ENCODE peak calls at places on chromosomes 2 and 18, in ten cellular contexts. N is epithelial cell of esophagus; K is Peyer's patch; B is SK-N-SH; O is cardiac muscle cell; X is SJSA1; L is ascending aorta; Z is uterus; Y is brain microvascular endothelial cell; M is effector memory CD4-positive, alpha-beta T cell. S is an unnamed sample.

GRCh38 chr2:67548317-67549095 is 151.4 kb downstream of the ETAA1 start:
- DNase-seq in N (peak), M (no peak), K (no peak), L (no peak), X (no peak), Z (no peak), B (no peak), Y (no peak), O (no peak), S (no peak)

GRCh38 chr2:43475137-43475846 is 120.5 kb downstream of the THADA start:
- DNase-seq in Y (no peak), N (no peak), X (no peak), L (no peak), Z (no peak), M (no peak), K (no peak), O (no peak), B (no peak), S (no peak)

GRCh38 chr2:45821558-45822271 is 170.2 kb downstream of the PRKCE start:
- DNase-seq in Z (peak), L (peak), O (peak), Y (peak), N (peak), B (no peak), X (peak), K (no peak), M (no peak), S (peak)

GRCh38 chr2:29259221-29259620 is 144.0 kb downstream of the CLIP4 start:
- DNase-seq in N (no peak), Z (no peak), L (no peak), K (no peak), X (peak), Y (no peak), B (no peak), O (no peak), M (no peak), S (peak)

GRCh38 chr2:147846382-147847081 is 1.7 kb downstream of the ACVR2A start:
- DNase-seq in X (no peak), K (no peak), O (no peak), Z (no peak), M (no peak), N (peak), L (no peak), B (no peak), Y (no peak), S (peak)

GRCh38 chr2:1645761-1646476 is 98.4 kb downstream of the PXDN start:
- DNase-seq in M (no peak), N (no peak), B (no peak), O (no peak), X (no peak), K (no peak), L (no peak), Z (no peak), Y (no peak), S (no peak)

GRCh38 chr18:35605686-35606417 is 24.3 kb downstream of the GALNT1 start:
- DNase-seq in N (peak), M (no peak), O (no peak), Y (peak), X (no peak), K (no peak), L (no peak), B (no peak), Z (no peak), S (peak)

GRCh38 chr2:121491566-121491965 is 39.1 kb upstream of the RNU4ATAC start:
- DNase-seq in L (no peak), K (no peak), O (no peak), M (no peak), X (no peak), B (peak), Y (no peak), N (no peak), Z (no peak), S (no peak)

GRCh38 chr2:67341012-67341318 is 56.2 kb upstream of the ETAA1 start:
- DNase-seq in X (no peak), B (no peak), M (no peak), Y (no peak), N (no peak), Z (no peak), K (no peak), O (no peak), L (no peak), S (no peak)

GRCh38 chr2:24124003-24124585 is 825 bp downstream of the FAM228B start:
- DNase-seq in Z (no peak), X (peak), L (no peak), N (no peak), K (no peak), O (no peak), Y (peak), B (no peak), M (no peak), S (peak)

GRCh38 chr2:165141601-165142000 is 62.2 kb downstream of the SCN3A start:
- DNase-seq in Y (no peak), K (no peak), L (no peak), O (no peak), N (peak), X (no peak), M (no peak), B (no peak), Z (no peak), S (peak)

GRCh38 chr2:104874230-104874629 is 20.3 kb downstream of the POU3F3 start:
- DNase-seq in Y (no peak), M (no peak), N (no peak), B (no peak), K (no peak), Z (no peak), O (no peak), X (no peak), L (no peak), S (no peak)

GRCh38 chr2:3423492-3424170 is 44.1 kb downstream of the TRAPPC12 start:
- DNase-seq in K (peak), B (peak), M (peak), Z (peak), O (peak), N (peak), X (peak), Y (peak), L (no peak), S (peak)

GRCh38 chr18:24199563-24199962 is 60.7 kb downstream of the CABYR start:
- DNase-seq in B (no peak), Y (no peak), L (no peak), K (no peak), X (no peak), O (no peak), N (no peak), M (no peak), Z (no peak), S (no peak)

GRCh38 chr2:179235463-179236108 is 29.0 kb downstream of the SESTD1 start:
- DNase-seq in B (no peak), M (no peak), N (no peak), X (no peak), O (no peak), K (no peak), Y (peak), Z (no peak), L (no peak), S (peak)

GRCh38 chr18:25231327-25231691 is 120.7 kb downstream of the ZNF521 start:
- DNase-seq in L (no peak), Z (peak), M (no peak), O (no peak), X (no peak), B (no peak), K (no peak), N (no peak), Y (no peak), S (no peak)

GRCh38 chr18:22691988-22692710 is 241.0 kb upstream of the RBBP8 start:
- DNase-seq in O (no peak), M (no peak), L (no peak), K (no peak), Z (peak), B (no peak), N (peak), X (peak), Y (peak), S (peak)

GRCh38 chr2:20349457-20350034 is 1.1 kb downstream of the PUM2 start:
- DNase-seq in Y (no peak), M (no peak), K (no peak), N (peak), L (no peak), Z (no peak), O (no peak), X (no peak), B (no peak), S (no peak)

GRCh38 chr2:18379869-18380268 is 180.6 kb downstream of the RDH14 start:
- DNase-seq in Y (no peak), K (no peak), Z (no peak), X (no peak), O (no peak), M (no peak), B (no peak), L (no peak), N (no peak), S (no peak)

GRCh38 chr2:218400167-218400929 is 680 bp downstream of the CTDSP1 start:
- DNase-seq in B (peak), L (no peak), Z (peak), K (no peak), Y (no peak), M (peak), X (peak), O (peak), N (peak), S (peak)

GRCh38 chr2:218886461-218886947 is 5.9 kb downstream of the WNT10A start:
- DNase-seq in L (no peak), Y (no peak), O (no peak), N (no peak), Z (no peak), B (peak), K (peak), M (no peak), X (no peak), S (no peak)

GRCh38 chr2:39264733-39265132 is 21.0 kb upstream of the CDKL4 start:
- DNase-seq in N (no peak), K (no peak), L (no peak), M (no peak), Z (no peak), O (no peak), B (no peak), Y (no peak), X (no peak), S (no peak)

GRCh38 chr18:36187826-36188721 is 777 bp downstream of the MOCOS start:
- DNase-seq in K (peak), Z (no peak), M (no peak), L (no peak), O (no peak), N (peak), B (no peak), Y (no peak), X (no peak), S (no peak)

GRCh38 chr18:40464032-40464431 is 1491.0 kb upstream of the PIK3C3 start:
- DNase-seq in L (no peak), Y (no peak), N (no peak), X (no peak), K (no peak), M (no peak), O (no peak), B (no peak), Z (no peak), S (no peak)

GRCh38 chr2:102433973-102434654 is 11.2 kb downstream of the IL18RAP start:
- DNase-seq in X (no peak), O (no peak), Z (no peak), Y (no peak), B (no peak), N (no peak), L (no peak), M (no peak), K (no peak), S (no peak)

GRCh38 chr2:152222975-152223638 is 47.5 kb upstream of the STAM2 start:
- DNase-seq in M (no peak), L (no peak), Z (peak), B (peak), X (peak), K (no peak), O (peak), N (peak), Y (peak), S (peak)

GRCh38 chr18:60191926-60192325 is 180.6 kb downstream of the MC4R start:
- DNase-seq in O (no peak), M (no peak), Y (no peak), N (no peak), L (no peak), K (no peak), X (no peak), B (no peak), Z (no peak), S (no peak)

GRCh38 chr2:174510583-174511189 is 23.9 kb upstream of the GPR155 start:
- DNase-seq in L (no peak), Y (no peak), X (peak), M (no peak), K (no peak), N (peak), O (peak), B (no peak), Z (no peak), S (peak)

GRCh38 chr18:44920441-44920840 is 239.8 kb downstream of the SETBP1 start:
- DNase-seq in K (no peak), Y (peak), M (no peak), O (peak), X (no peak), L (no peak), Z (no peak), B (no peak), N (no peak), S (no peak)

GRCh38 chr2:100980046-100980445 is 22.0 kb upstream of the RPL31 start:
- DNase-seq in B (no peak), Y (no peak), K (no peak), X (no peak), M (no peak), N (no peak), O (no peak), Z (no peak), L (no peak), S (no peak)

GRCh38 chr2:7012141-7012809 is 95.1 kb downstream of the RNF144A start:
- DNase-seq in M (no peak), Z (no peak), N (no peak), O (peak), K (no peak), B (no peak), Y (peak), X (peak), L (no peak), S (peak)

GRCh38 chr2:105521176-105521575 is 122.3 kb upstream of the FHL2 start:
- DNase-seq in X (peak), O (peak), Y (no peak), M (no peak), L (no peak), K (no peak), Z (no peak), N (peak), B (peak), S (peak)

GRCh38 chr2:96527990-96528679 is 8.4 kb upstream of the ARID5A start:
- DNase-seq in O (no peak), Y (peak), L (peak), K (no peak), X (peak), N (no peak), Z (peak), M (peak), B (no peak), S (no peak)

GRCh38 chr18:9422816-9423519 is 52.3 kb upstream of the RALBP1 start:
- DNase-seq in Y (no peak), M (no peak), K (no peak), L (no peak), Z (no peak), O (no peak), X (no peak), B (no peak), N (peak), S (no peak)

GRCh38 chr2:39666489-39667141 is 898 bp downstream of the TMEM178A start:
- DNase-seq in O (no peak), Y (no peak), X (peak), N (no peak), K (no peak), M (no peak), B (peak), L (no peak), Z (no peak), S (no peak)

GRCh38 chr2:228901531-228901930 is 369.6 kb downstream of the PID1 start:
- DNase-seq in B (no peak), O (no peak), Y (no peak), K (no peak), L (no peak), X (no peak), Z (no peak), M (no peak), N (no peak), S (no peak)

GRCh38 chr18:75137346-75137877 is 71.5 kb downstream of the PTGR3 start:
- DNase-seq in M (no peak), K (no peak), B (no peak), Y (no peak), O (no peak), X (no peak), Z (no peak), N (no peak), L (no peak), S (no peak)

GRCh38 chr2:150011336-150011735 is 423.8 kb upstream of the MMADHC start:
- DNase-seq in B (no peak), Z (no peak), X (no peak), M (no peak), O (no peak), N (no peak), Y (peak), K (no peak), L (no peak), S (peak)

GRCh38 chr2:102932521-102932920 is 170.7 kb downstream of the TMEM182 start:
- DNase-seq in N (peak), K (no peak), Z (no peak), Y (no peak), X (no peak), L (no peak), B (no peak), M (no peak), O (no peak), S (no peak)

GRCh38 chr2:157596992-157597681 is 31.5 kb downstream of the ACVR1C start:
- DNase-seq in B (peak), O (peak), K (peak), X (no peak), N (peak), M (no peak), Z (no peak), L (no peak), Y (peak), S (peak)

DNA sequence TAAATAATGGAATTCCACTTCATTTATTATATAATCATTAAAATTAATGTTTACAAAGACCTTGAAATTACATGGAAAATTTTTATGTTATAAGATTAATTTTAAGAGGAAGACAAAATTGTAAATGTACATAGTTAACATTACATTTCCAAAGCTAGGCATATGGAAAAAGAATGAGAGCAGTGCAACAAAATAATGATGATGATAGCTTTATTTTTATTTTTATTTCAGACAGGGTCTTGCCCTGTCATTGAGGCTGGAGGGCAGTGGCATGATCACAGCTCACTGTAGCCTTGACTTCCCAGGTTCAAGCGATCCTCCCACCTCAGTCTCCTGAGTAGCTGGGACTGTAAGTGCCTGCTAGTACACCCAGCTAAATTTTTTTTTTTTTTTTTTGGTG is 61.2 kb upstream of the ZCCHC2 start:
- DNase-seq in N (no peak), Z (no peak), O (no peak), K (no peak), L (no peak), B (no peak), Y (no peak), M (no peak), X (no peak), S (no peak)
- H3K4me3 ChIP-seq in N (no peak), Z (no peak), O (no peak), K (no peak), L (no peak), B (no peak), Y (no peak), M (no peak), X (no peak), S (no peak)

GRCh38 chr2:15944325-15945017 is 4.1 kb downstream of the MYCN start:
- DNase-seq in O (no peak), X (no peak), B (no peak), Z (no peak), N (no peak), L (no peak), M (no peak), K (no peak), Y (no peak), S (no peak)
- H3K4me3 ChIP-seq in O (peak), X (peak), B (no peak), Z (no peak), N (no peak), L (no peak), M (no peak), K (no peak), Y (no peak), S (no peak)

GRCh38 chr2:170937980-170938379 is 8.9 kb downstream of the GORASP2 start:
- DNase-seq in L (no peak), Y (no peak), N (no peak), X (no peak), Z (no peak), K (no peak), O (no peak), B (no peak), M (no peak), S (no peak)
- H3K4me3 ChIP-seq in L (no peak), Y (no peak), N (no peak), X (no peak), Z (no peak), K (no peak), O (no peak), B (no peak), M (no peak), S (no peak)

GRCh38 chr2:230305416-230306275 is 21.3 kb upstream of the SP140L start:
- DNase-seq in Y (no peak), X (no peak), L (no peak), M (no peak), Z (no peak), B (no peak), O (no peak), N (no peak), K (no peak), S (no peak)

GRCh38 chr2:230307485-230307884 is 19.5 kb upstream of the SP140L start:
- DNase-seq in K (no peak), N (no peak), M (no peak), B (no peak), O (no peak), X (no peak), L (no peak), Y (no peak), Z (no peak), S (no peak)

GRCh38 chr2:230308402-230309000 is 18.5 kb upstream of the SP140L start:
- DNase-seq in O (no peak), K (no peak), M (no peak), Z (no peak), X (no peak), B (no peak), L (no peak), N (no peak), Y (no peak), S (no peak)

GRCh38 chr2:230306474-230306873 is 20.5 kb upstream of the SP140L start:
- DNase-seq in B (no peak), L (no peak), M (no peak), X (no peak), Y (no peak), Z (no peak), O (no peak), N (no peak), K (no peak), S (no peak)
- H3K4me3 ChIP-seq in B (no peak), L (no peak), M (no peak), X (no peak), Y (no peak), Z (no peak), O (no peak), N (no peak), K (no peak), S (no peak)

DNA sequence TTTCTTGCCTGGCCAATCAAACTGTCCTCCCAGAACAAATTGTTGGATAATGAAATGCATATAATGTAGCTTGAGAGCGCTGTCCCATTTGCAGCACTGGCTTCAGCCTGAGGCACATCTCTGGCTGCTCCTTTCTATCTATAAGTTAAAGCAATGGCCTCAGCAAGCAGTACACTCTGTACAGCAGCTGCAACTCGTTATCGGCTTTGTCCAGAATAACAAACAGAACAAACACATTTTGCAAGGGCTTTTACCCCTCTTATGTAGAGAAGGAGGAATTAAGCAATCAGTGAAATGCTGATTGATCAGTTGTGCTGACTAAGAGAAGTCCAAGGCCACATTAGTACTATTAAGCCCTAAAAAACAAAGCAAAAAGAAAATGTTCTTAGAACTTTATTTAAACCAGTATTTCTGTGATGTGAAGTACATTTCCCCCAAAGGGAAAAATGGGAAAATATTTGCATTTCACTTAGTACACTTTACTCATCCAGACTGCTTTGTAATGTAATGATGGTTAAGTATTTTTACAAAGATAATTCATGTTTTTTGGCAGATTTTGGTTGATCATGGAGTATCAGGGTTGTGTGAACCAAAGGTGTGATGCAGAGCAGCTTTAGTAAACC is 15.0 kb upstream of the CPS1 start:
- DNase-seq in Z (no peak), M (no peak), N (no peak), X (no peak), B (peak), Y (no peak), L (no peak), O (no peak), K (no peak), S (no peak)
- H3K4me3 ChIP-seq in Z (no peak), M (no peak), N (no peak), X (no peak), B (no peak), Y (no peak), L (no peak), O (no peak), K (no peak), S (no peak)

GRCh38 chr2:59664946-59665345 is 888.5 kb downstream of the BCL11A start:
- DNase-seq in Y (no peak), N (no peak), L (no peak), K (no peak), B (no peak), X (no peak), Z (no peak), M (no peak), O (no peak), S (no peak)
- H3K4me3 ChIP-seq in Y (no peak), N (no peak), L (no peak), K (no peak), B (no peak), X (no peak), Z (no peak), M (no peak), O (no peak), S (no peak)

S was measured in astrocyte of the spinal cord.